ENCODE peak calls at places on chromosomes 12 and 14, in four cellular contexts. U is PC-3, T is OCI-LY7, H is NCI-H1436. Y is an unnamed sample.

GRCh38 chr14:77574446-77575125 is 41.9 kb downstream of the SPTLC2 start:
- DNase-seq in U (no peak), T (no peak), H (no peak), Y (no peak)

GRCh38 chr12:91194500-91194899 is 11.9 kb upstream of the DCN start:
- DNase-seq in U (peak; percentile 7), T (no peak), H (no peak), Y (peak; percentile 11)

GRCh38 chr14:78029471-78030372 is 140.5 kb upstream of the NRXN3 start:
- DNase-seq in U (no peak), T (no peak), H (peak; percentile 66), Y (no peak)

GRCh38 chr14:37592288-37593274 is 2.5 kb downstream of the FOXA1 start:
- DNase-seq in U (peak; percentile 52), T (no peak), H (no peak), Y (no peak)

GRCh38 chr12:92424338-92424737 is 278.5 kb upstream of the PLEKHG7 start:
- DNase-seq in U (peak; percentile 78), T (no peak), H (no peak), Y (no peak)

GRCh38 chr14:106044515-106044914 is 518.1 kb downstream of the TMEM121 start:
- DNase-seq in U (no peak), T (no peak), H (no peak), Y (no peak)

GRCh38 chr12:126271138-126271537 is 1205.9 kb downstream of the AACS start:
- DNase-seq in U (no peak), T (no peak), H (no peak), Y (no peak)

GRCh38 chr12:49887536-49888401 is 15.9 kb downstream of the FAIM2 start:
- DNase-seq in U (peak; percentile 43), T (no peak), H (no peak), Y (no peak)

GRCh38 chr14:63394856-63395255 is 76.1 kb upstream of the GPHB5 start:
- DNase-seq in U (no peak), T (no peak), H (no peak), Y (no peak)

GRCh38 chr14:35818346-35819115 is 7.6 kb upstream of the BRMS1L start:
- DNase-seq in U (peak; percentile 73), T (peak; percentile 41), H (peak; percentile 20), Y (peak; percentile 57)

GRCh38 chr12:84874825-84875139 is 37.8 kb downstream of the SLC6A15 start:
- DNase-seq in U (no peak), T (no peak), H (no peak), Y (no peak)

GRCh38 chr14:65230287-65230728 is 128.0 kb upstream of the MAX start:
- DNase-seq in U (no peak), T (no peak), H (peak; percentile 29), Y (no peak)

GRCh38 chr12:29287622-29288021 is 93.3 kb downstream of the ERGIC2 start:
- DNase-seq in U (no peak), T (no peak), H (no peak), Y (no peak)

GRCh38 chr12:91579516-91580263 is 397.1 kb upstream of the DCN start:
- DNase-seq in U (peak; percentile 68), T (no peak), H (no peak), Y (no peak)

GRCh38 chr12:31783996-31784645 is 55.3 kb upstream of the AMN1 start:
- DNase-seq in U (no peak), T (no peak), H (no peak), Y (no peak)

GRCh38 chr12:41225179-41225578 is 37.1 kb downstream of the PDZRN4 start:
- DNase-seq in U (no peak), T (no peak), H (no peak), Y (no peak)

GRCh38 chr14:95935228-95935822 is 58.7 kb downstream of the TUNAR start:
- DNase-seq in U (peak; percentile 26), T (peak; percentile 45), H (no peak), Y (peak; percentile 20)

GRCh38 chr12:106195638-106196037 is 52.2 kb downstream of the CKAP4 start:
- DNase-seq in U (no peak), T (no peak), H (no peak), Y (no peak)

GRCh38 chr14:30303350-30303749 is 255.6 kb upstream of the G2E3 start:
- DNase-seq in U (no peak), T (no peak), H (no peak), Y (no peak)

GRCh38 chr14:51242545-51243490 is 2.8 kb downstream of the TMX1 start:
- DNase-seq in U (no peak), T (peak; percentile 45), H (no peak), Y (no peak)

GRCh38 chr12:132445884-132446471 is 44.0 kb upstream of the FBRSL1 start:
- DNase-seq in U (peak; percentile 80), T (peak; percentile 93), H (peak; percentile 92), Y (peak; percentile 91)

GRCh38 chr12:114913871-114914801 is 230.2 kb upstream of the TBX3 start:
- DNase-seq in U (peak; percentile 94), T (no peak), H (no peak), Y (peak; percentile 80)

GRCh38 chr12:105214670-105215375 is 21.2 kb downstream of the APPL2 start:
- DNase-seq in U (peak; percentile 100), T (no peak), H (no peak), Y (peak; percentile 37)

GRCh38 chr12:115450710-115451109 is 766.7 kb upstream of the TBX3 start:
- DNase-seq in U (no peak), T (no peak), H (no peak), Y (no peak)

GRCh38 chr12:107493646-107494045 is 192.0 kb upstream of the PWP1 start:
- DNase-seq in U (no peak), T (no peak), H (no peak), Y (no peak)

GRCh38 chr14:103149351-103149750 is 26.1 kb downstream of the TNFAIP2 start:
- DNase-seq in U (no peak), T (no peak), H (no peak), Y (no peak)